ENCODE peak calls at places on chromosomes 12 and 14, in seven cellular contexts. X is substantia nigra; R is RPMI8226; O is left colon; B is stimulated activated CD4-positive, alpha-beta T cell treated with anti-CD3 and anti-CD28 coated beads, Interleukin-12 subunit alpha, Interleukin-12 subunit beta, amount 100 ng/mL, for 24 hours; Y is iPS-NIHi11; V is right cardiac atrium. F is an unnamed sample.

GRCh38 chr14:103854822-103855733 is 7.7 kb upstream of the PPP1R13B start:
- DNase-seq in X (no peak), R (no peak), O (peak), B (no peak), Y (peak), V (peak), F (peak)

GRCh38 chr12:77189463-77189862 is 124.1 kb upstream of the E2F7 start:
- DNase-seq in X (no peak), R (no peak), O (no peak), B (no peak), Y (no peak), V (no peak), F (peak)

GRCh38 chr12:51549637-51550036 is 41.4 kb upstream of the SCN8A start:
- DNase-seq in X (no peak), R (no peak), O (no peak), B (no peak), Y (no peak), V (no peak), F (no peak)

GRCh38 chr12:86772688-86773087 is 516.5 kb upstream of the MGAT4C start:
- DNase-seq in X (no peak), R (no peak), O (no peak), B (no peak), Y (no peak), V (no peak), F (no peak)

GRCh38 chr12:69570545-69571399 is 14.5 kb upstream of the CCT2 start:
- DNase-seq in X (no peak), R (peak), O (peak), B (no peak), Y (peak), V (no peak), F (peak)

GRCh38 chr12:51947597-51947996 is 3.9 kb upstream of the ACVR1B start:
- DNase-seq in X (no peak), R (no peak), O (no peak), B (no peak), Y (no peak), V (no peak), F (no peak)

GRCh38 chr12:47133981-47134380 is 54.2 kb upstream of the AMIGO2 start:
- DNase-seq in X (no peak), R (no peak), O (no peak), B (no peak), Y (no peak), V (no peak), F (no peak)

GRCh38 chr14:53683229-53683628 is 273.4 kb downstream of the BMP4 start:
- DNase-seq in X (no peak), R (no peak), O (no peak), B (no peak), Y (no peak), V (no peak), F (no peak)

GRCh38 chr14:88340357-88340756 is 17.3 kb upstream of the KCNK10 start:
- DNase-seq in X (no peak), R (no peak), O (no peak), B (no peak), Y (no peak), V (no peak), F (no peak)

GRCh38 chr14:78220273-78220672 is 50.1 kb downstream of the NRXN3 start:
- DNase-seq in X (no peak), R (no peak), O (no peak), B (no peak), Y (no peak), V (no peak), F (no peak)

GRCh38 chr14:45028107-45028626 is 55.7 kb upstream of the PRPF39 start:
- DNase-seq in X (no peak), R (no peak), O (no peak), B (no peak), Y (no peak), V (no peak), F (no peak)